ENCODE peak calls at places on chromosomes 7 and 10, in eight cellular contexts. H is activated T-cell treated with anti-CD3 and anti-CD28 coated beads, Interleukin-2, amount 50 U/mL, for 1 hour; J is bronchial epithelial cell; U is left colon; C is PC-9; L is activated T-helper 1 cell treated with anti-CD3 and anti-CD28 coated beads, Interleukin-12 subunit alpha, Interleukin-12 subunit beta, Interleukin-2, Interleukin-4 antibody, amounts not matched to agents 30 ng/mL and 10 ng/mL and 1 ng/mL, durations not matched to agents 14 hours and 24 hours and 36 hours; M is stimulated activated CD4-positive, alpha-beta T cell treated with anti-CD3 and anti-CD28 coated beads, Interleukin-4, amount 100 ng/mL, for 1 hour; F is NCI-H2081. B is an unnamed sample.

GRCh38 chr10:102300289-102300843 is 55.0 kb downstream of the GBF1 start:
- DNase-seq in H (no peak), J (no peak), U (no peak), C (no peak), L (no peak), M (no peak), F (no peak), B (no peak)

GRCh38 chr10:122455376-122456056 is 1.1 kb downstream of the ARMS2 start:
- DNase-seq in H (no peak), J (no peak), U (no peak), C (no peak), L (no peak), M (no peak), F (no peak), B (no peak)

GRCh38 chr10:101843032-101843991 is at the start of gene KCNIP2:
- DNase-seq in H (peak), J (no peak), U (no peak), C (no peak), L (peak), M (peak), F (peak), B (peak)

GRCh38 chr7:44064791-44065430 is 456 bp downstream of the PGAM2 start:
- DNase-seq in H (peak), J (no peak), U (peak), C (no peak), L (no peak), M (no peak), F (peak), B (peak)

GRCh38 chr10:90227786-90228185 is 526.4 kb downstream of the KIF20B start:
- DNase-seq in H (no peak), J (no peak), U (no peak), C (no peak), L (no peak), M (no peak), F (no peak), B (no peak)

GRCh38 chr7:31782411-31782991 is 95.5 kb downstream of the PPP1R17 start:
- DNase-seq in H (no peak), J (peak), U (no peak), C (peak), L (no peak), M (no peak), F (peak), B (no peak)

GRCh38 chr7:111841596-111842209 is 279.4 kb upstream of the IMMP2L start:
- DNase-seq in H (no peak), J (no peak), U (no peak), C (no peak), L (no peak), M (no peak), F (no peak), B (no peak)

GRCh38 chr10:86220626-86221025 is 146.0 kb downstream of the GRID1 start:
- DNase-seq in H (no peak), J (no peak), U (no peak), C (no peak), L (no peak), M (no peak), F (no peak), B (no peak)

GRCh38 chr7:120842131-120842621 is 15.8 kb downstream of the TSPAN12 start:
- DNase-seq in H (no peak), J (peak), U (no peak), C (no peak), L (no peak), M (no peak), F (peak), B (no peak)

GRCh38 chr7:127039541-127039940 is 213.2 kb downstream of the GRM8 start:
- DNase-seq in H (no peak), J (no peak), U (no peak), C (no peak), L (no peak), M (no peak), F (no peak), B (no peak)

GRCh38 chr10:78924319-78925003 is 144.3 kb upstream of the ZMIZ1 start:
- DNase-seq in H (no peak), J (no peak), U (no peak), C (no peak), L (no peak), M (no peak), F (no peak), B (no peak)

GRCh38 chr7:99011706-99012404 is 132.1 kb downstream of the SMURF1 start:
- DNase-seq in H (no peak), J (no peak), U (no peak), C (no peak), L (no peak), M (no peak), F (no peak), B (peak)

GRCh38 chr7:45092931-45093235 is 4.1 kb upstream of the NACAD start:
- DNase-seq in H (no peak), J (no peak), U (no peak), C (no peak), L (no peak), M (no peak), F (no peak), B (no peak)

GRCh38 chr7:158633055-158633956 is 45.7 kb upstream of the PTPRN2 start:
- DNase-seq in H (no peak), J (no peak), U (no peak), C (no peak), L (no peak), M (no peak), F (no peak), B (no peak)

GRCh38 chr7:98992076-98992475 is 113.7 kb downstream of the TRRAP start:
- DNase-seq in H (no peak), J (no peak), U (no peak), C (no peak), L (no peak), M (no peak), F (no peak), B (peak)

GRCh38 chr10:35735412-35735811 is 93.3 kb upstream of the FZD8 start:
- DNase-seq in H (no peak), J (peak), U (no peak), C (no peak), L (no peak), M (no peak), F (no peak), B (no peak)

GRCh38 chr7:118629898-118630469 is 405.5 kb downstream of the ANKRD7 start:
- DNase-seq in H (no peak), J (no peak), U (no peak), C (no peak), L (no peak), M (no peak), F (no peak), B (no peak)

GRCh38 chr7:98569606-98570337 is 47.3 kb upstream of the NPTX2 start:
- DNase-seq in H (no peak), J (no peak), U (peak), C (no peak), L (no peak), M (no peak), F (no peak), B (no peak)

GRCh38 chr10:52143338-52143737 is 170.7 kb upstream of the DKK1 start:
- DNase-seq in H (no peak), J (no peak), U (no peak), C (no peak), L (no peak), M (no peak), F (peak), B (no peak)

GRCh38 chr10:32149257-32149955 is 93.2 kb upstream of the KIF5B start:
- DNase-seq in H (no peak), J (peak), U (no peak), C (peak), L (peak), M (no peak), F (no peak), B (no peak)

GRCh38 chr7:130486114-130486962 is 5.5 kb upstream of the MEST start:
- DNase-seq in H (peak), J (peak), U (peak), C (peak), L (no peak), M (peak), F (no peak), B (peak)

GRCh38 chr10:121624778-121625330 is 26.6 kb upstream of the FGFR2 start:
- DNase-seq in H (no peak), J (peak), U (no peak), C (no peak), L (no peak), M (no peak), F (no peak), B (no peak)

GRCh38 chr10:133224861-133225366 is 5.1 kb upstream of the UTF1 start:
- DNase-seq in H (no peak), J (no peak), U (no peak), C (no peak), L (no peak), M (no peak), F (no peak), B (no peak)

GRCh38 chr7:134766779-134767566 is 12.5 kb upstream of the CALD1 start:
- DNase-seq in H (no peak), J (peak), U (no peak), C (no peak), L (no peak), M (no peak), F (no peak), B (no peak)

GRCh38 chr7:92625617-92626016 is 35.4 kb upstream of the FAM133B start:
- DNase-seq in H (no peak), J (peak), U (no peak), C (no peak), L (no peak), M (no peak), F (no peak), B (no peak)

GRCh38 chr10:33335800-33336605 is 1.5 kb upstream of the NRP1 start:
- DNase-seq in H (peak), J (no peak), U (peak), C (peak), L (no peak), M (peak), F (no peak), B (peak)

GRCh38 chr10:62805139-62806092 is 896 bp downstream of the ADO start:
- DNase-seq in H (peak), J (peak), U (peak), C (peak), L (peak), M (peak), F (peak), B (peak)

GRCh38 chr7:66669088-66669487 is 40.4 kb downstream of the KCTD7 start:
- DNase-seq in H (no peak), J (no peak), U (no peak), C (no peak), L (no peak), M (no peak), F (no peak), B (no peak)

B was measured in activated effector memory CD4-positive, alpha-beta T cell treated with anti-CD3 and anti-CD28 coated beads, Interleukin-2, amount 50 U/mL, for 16 hours.